ENCODE peak calls at places on chromosomes 5 and 9, in four cellular contexts. V is head of caudate nucleus, B is tibial artery, S is lower lobe of right lung. F is an unnamed sample.
A peak's percentile ranks its signal among the peaks of the same experiment; 100 is the strongest.

GRCh38 chr9:137421838-137422667 is 909 bp downstream of the EXD3 start:
- DNase-seq in V (no peak), B (no peak), S (peak; percentile 34), F (no peak)

GRCh38 chr5:131481569-131481968 is 153.5 kb downstream of the RAPGEF6 start:
- DNase-seq in V (no peak), B (no peak), S (no peak), F (no peak)

GRCh38 chr9:129273136-129273895 is 95.3 kb upstream of the IER5L start:
- DNase-seq in V (no peak), B (peak; percentile 10), S (peak; percentile 6), F (no peak)

GRCh38 chr5:66958984-66959641 is 237.5 kb downstream of the CD180 start:
- DNase-seq in V (peak; percentile 30), B (peak; percentile 37), S (peak; percentile 57), F (peak; percentile 60)

GRCh38 chr5:2192496-2192895 is 309.8 kb upstream of the IRX4 start:
- DNase-seq in V (no peak), B (no peak), S (no peak), F (no peak)

GRCh38 chr5:17620627-17621026 is 10.4 kb downstream of the TAF11L12 start:
- DNase-seq in V (no peak), B (no peak), S (no peak), F (no peak)

GRCh38 chr5:167950126-167950721 is 341.2 kb upstream of the WWC1 start:
- DNase-seq in V (no peak), B (no peak), S (no peak), F (no peak)

GRCh38 chr9:115672477-115673316 is 480.9 kb upstream of the PAPPA start:
- DNase-seq in V (no peak), B (no peak), S (no peak), F (no peak)

GRCh38 chr5:147857302-147858129 is 21.0 kb upstream of the SCGB3A2 start:
- DNase-seq in V (peak; percentile 75), B (peak; percentile 73), S (peak; percentile 47), F (peak; percentile 63)

GRCh38 chr9:4508907-4509589 is 18.8 kb downstream of the SLC1A1 start:
- DNase-seq in V (no peak), B (no peak), S (no peak), F (no peak)

F was measured in pons.